ENCODE peak calls at places on chromosomes 7 and 10, in ten cellular contexts. T is activated CD4-positive, alpha-beta memory T cell treated with anti-CD3 and anti-CD28 coated beads, Interleukin-2, amount 10 ng/mL, durations not matched to agents 7 days and 5 days; M is germinal center; K is activated T-cell treated with anti-CD3 and anti-CD28 coated beads, Interleukin-2, amount 50 U/mL, for 4 hours; C is activated naive CD4-positive, alpha-beta T cell treated with anti-CD3 and anti-CD28 coated beads, Interleukin-2, amount 10 ng/mL, durations not matched to agents 7 days and 5 days; D is astrocyte; U is NCI-H2029 treated with DMSO at 0.1 percent for 48 hours; R is heart right ventricle; G is B cell; Y is tibial nerve. W is an unnamed sample.

GRCh38 chr7:7916064-7916463 is 52.5 kb upstream of the GLCCI1 start:
- DNase-seq in T (no peak), M (no peak), K (no peak), C (no peak), D (no peak), U (no peak), R (no peak), G (no peak), Y (no peak), W (no peak)

GRCh38 chr10:98488669-98489430 is 42.1 kb upstream of the HPS1 start:
- DNase-seq in T (no peak), M (no peak), K (no peak), C (no peak), D (no peak), U (no peak), R (no peak), G (no peak), Y (peak; percentile 36), W (no peak)

GRCh38 chr7:33050425-33051318 is 11.9 kb downstream of the NT5C3A start:
- DNase-seq in T (no peak), M (peak; percentile 31), K (no peak), C (peak; percentile 36), D (no peak), U (peak; percentile 34), R (no peak), G (peak; percentile 61), Y (peak; percentile 58), W (peak; percentile 4)

GRCh38 chr10:59872892-59873463 is 33.4 kb downstream of the CCDC6 start:
- DNase-seq in T (no peak), M (no peak), K (no peak), C (no peak), D (peak; percentile 95), U (peak; percentile 64), R (peak; percentile 41), G (no peak), Y (peak; percentile 41), W (no peak)

GRCh38 chr10:102620138-102620591 is 24.1 kb upstream of the TRIM8 start:
- DNase-seq in T (no peak), M (no peak), K (no peak), C (no peak), D (no peak), U (no peak), R (peak; percentile 79), G (no peak), Y (no peak), W (no peak)

GRCh38 chr10:1050145-1050544 is 1.2 kb upstream of the IDI1 start:
- DNase-seq in T (no peak), M (no peak), K (no peak), C (peak; percentile 46), D (no peak), U (no peak), R (no peak), G (no peak), Y (no peak), W (no peak)

GRCh38 chr7:28409716-28410627 is 2.3 kb upstream of the CREB5 start:
- DNase-seq in T (no peak), M (peak; percentile 15), K (no peak), C (no peak), D (peak; percentile 23), U (no peak), R (peak; percentile 50), G (peak; percentile 46), Y (peak; percentile 20), W (no peak)

GRCh38 chr7:42876182-42877068 is 35.4 kb downstream of the C7orf25 start:
- DNase-seq in T (peak; percentile 48), M (peak; percentile 66), K (peak; percentile 38), C (peak; percentile 65), D (peak; percentile 22), U (no peak), R (peak; percentile 45), G (peak; percentile 61), Y (peak; percentile 70), W (peak; percentile 25)

GRCh38 chr7:130441408-130441854 is 615 bp upstream of the CEP41 start:
- DNase-seq in T (no peak), M (no peak), K (no peak), C (no peak), D (peak; percentile 16), U (peak; percentile 88), R (no peak), G (no peak), Y (no peak), W (peak; percentile 89)

GRCh38 chr7:35648367-35648766 is 46.6 kb downstream of the HERPUD2 start:
- DNase-seq in T (no peak), M (no peak), K (no peak), C (no peak), D (no peak), U (no peak), R (no peak), G (no peak), Y (no peak), W (no peak)

GRCh38 chr10:72691470-72692056 is 380 bp upstream of the MCU start:
- DNase-seq in T (no peak), M (no peak), K (no peak), C (no peak), D (peak; percentile 84), U (no peak), R (no peak), G (no peak), Y (no peak), W (no peak)

GRCh38 chr10:35409094-35409582 is 72.8 kb downstream of the CCNY start:
- DNase-seq in T (no peak), M (no peak), K (no peak), C (no peak), D (peak; percentile 89), U (no peak), R (no peak), G (no peak), Y (no peak), W (no peak)

GRCh38 chr7:121544199-121544598 is 148.1 kb upstream of the FAM3C start:
- DNase-seq in T (no peak), M (no peak), K (no peak), C (no peak), D (no peak), U (no peak), R (no peak), G (no peak), Y (no peak), W (no peak)

GRCh38 chr7:7970620-7971307 is 2.2 kb downstream of the GLCCI1 start:
- DNase-seq in T (no peak), M (no peak), K (no peak), C (no peak), D (peak; percentile 18), U (no peak), R (no peak), G (no peak), Y (no peak), W (no peak)

GRCh38 chr10:101029520-101030309 is 1.2 kb downstream of the PDZD7 start:
- DNase-seq in T (no peak), M (no peak), K (no peak), C (no peak), D (no peak), U (no peak), R (no peak), G (no peak), Y (no peak), W (no peak)

GRCh38 chr7:46786221-46786951 is 795.5 kb downstream of the TNS3 start:
- DNase-seq in T (no peak), M (no peak), K (no peak), C (no peak), D (peak; percentile 80), U (no peak), R (no peak), G (no peak), Y (no peak), W (no peak)

GRCh38 chr7:108030536-108030935 is 27.6 kb upstream of the LAMB1 start:
- DNase-seq in T (no peak), M (no peak), K (no peak), C (no peak), D (no peak), U (no peak), R (no peak), G (no peak), Y (no peak), W (no peak)

GRCh38 chr10:110848106-110848505 is 23.6 kb upstream of the PDCD4 start:
- DNase-seq in T (no peak), M (no peak), K (no peak), C (no peak), D (no peak), U (no peak), R (no peak), G (no peak), Y (no peak), W (no peak)

GRCh38 chr10:84308481-84309304 is 19.7 kb upstream of the CCSER2 start:
- DNase-seq in T (peak; percentile 41), M (no peak), K (peak; percentile 21), C (peak; percentile 41), D (peak; percentile 88), U (peak; percentile 24), R (peak; percentile 60), G (no peak), Y (peak; percentile 15), W (no peak)

GRCh38 chr10:79241990-79242619 is 105.2 kb upstream of the PPIF start:
- DNase-seq in T (peak; percentile 62), M (peak; percentile 56), K (no peak), C (peak; percentile 68), D (no peak), U (no peak), R (peak; percentile 81), G (peak; percentile 70), Y (no peak), W (no peak)

GRCh38 chr10:75431180-75432111 is at the start of gene LRMDA:
- DNase-seq in T (no peak), M (no peak), K (no peak), C (no peak), D (no peak), U (no peak), R (peak; percentile 29), G (no peak), Y (peak; percentile 41), W (no peak)

GRCh38 chr10:78556700-78557432 is 511.9 kb upstream of the ZMIZ1 start:
- DNase-seq in T (no peak), M (no peak), K (no peak), C (no peak), D (no peak), U (no peak), R (no peak), G (no peak), Y (no peak), W (no peak)

GRCh38 chr7:106039486-106040060 is 72.5 kb downstream of the SYPL1 start:
- DNase-seq in T (no peak), M (no peak), K (no peak), C (no peak), D (peak; percentile 73), U (no peak), R (no peak), G (no peak), Y (no peak), W (no peak)

GRCh38 chr10:132440791-132441565 is 44.0 kb downstream of the PWWP2B start:
- DNase-seq in T (no peak), M (no peak), K (no peak), C (no peak), D (no peak), U (no peak), R (no peak), G (no peak), Y (no peak), W (no peak)

GRCh38 chr7:155284496-155285274 is 13.0 kb upstream of the INSIG1 start:
- DNase-seq in T (no peak), M (no peak), K (no peak), C (no peak), D (no peak), U (no peak), R (no peak), G (no peak), Y (no peak), W (no peak)

GRCh38 chr10:127496045-127496444 is 53.1 kb upstream of the NPS start:
- DNase-seq in T (no peak), M (no peak), K (no peak), C (no peak), D (no peak), U (no peak), R (no peak), G (no peak), Y (no peak), W (no peak)

GRCh38 chr7:94062372-94062771 is 58.2 kb upstream of the BET1 start:
- DNase-seq in T (no peak), M (no peak), K (no peak), C (no peak), D (peak; percentile 63), U (no peak), R (no peak), G (no peak), Y (no peak), W (no peak)

GRCh38 chr10:88687853-88688467 is 18.1 kb upstream of the LIPK start:
- DNase-seq in T (no peak), M (peak; percentile 29), K (no peak), C (no peak), D (no peak), U (peak; percentile 9), R (no peak), G (peak; percentile 9), Y (no peak), W (no peak)